ENCODE peak calls at places on chromosomes 6 and 20, in six cellular contexts. X, O, B, K, E and L are unnamed samples. For H3K36me3, the result is how much of the 10 kb centered on the place peaks cover.

GRCh38 chr6:152273002-152273401 is 364.2 kb downstream of the SYNE1 start:
- DNase-seq in X (no peak), O (no peak), B (no peak), K (no peak), E (no peak), L (no peak)

GRCh38 chr6:125855783-125856182 is 65.0 kb downstream of the NCOA7 start:
- DNase-seq in X (no peak), O (no peak), B (no peak), K (no peak), E (no peak), L (no peak)

GRCh38 chr6:158011478-158011920 is 29.8 kb downstream of the SYNJ2 start:
- DNase-seq in X (no peak), O (peak), B (no peak), K (no peak), E (no peak), L (no peak)

GRCh38 chr6:121856296-121856695 is 420.9 kb downstream of the GJA1 start:
- DNase-seq in X (no peak), O (no peak), B (no peak), K (no peak), E (no peak), L (no peak)

GRCh38 chr6:36050305-36050704 is 22.7 kb downstream of the MAPK14 start:
- DNase-seq in X (no peak), O (no peak), B (no peak), K (no peak), E (no peak), L (no peak)

GRCh38 chr6:41278699-41279405 is 7.6 kb downstream of the TREM1 start:
- DNase-seq in X (peak), O (peak), B (no peak), K (peak), E (peak), L (peak)

GRCh38 chr6:139655783-139656705 is 281.6 kb upstream of the CITED2 start:
- DNase-seq in X (peak), O (peak), B (no peak), K (peak), E (no peak), L (no peak)

GRCh38 chr6:162237331-162237730 is 490.2 kb downstream of the PRKN start:
- DNase-seq in X (no peak), O (no peak), B (no peak), K (no peak), E (no peak), L (no peak)

GRCh38 chr6:123901441-123901840 is 97.8 kb downstream of the NKAIN2 start:
- DNase-seq in X (no peak), O (no peak), B (no peak), K (no peak), E (no peak), L (no peak)

GRCh38 chr6:40484066-40484465 is 103.1 kb downstream of the LRFN2 start:
- DNase-seq in X (no peak), O (no peak), B (no peak), K (no peak), E (no peak), L (no peak)

GRCh38 chr20:63911171-63911570 is 16.2 kb downstream of the DNAJC5 start:
- DNase-seq in X (peak), O (no peak), B (no peak), K (no peak), E (no peak), L (no peak)

GRCh38 chr20:41003143-41003932 is 25.3 kb upstream of the TOP1 start:
- DNase-seq in X (peak), O (peak), B (no peak), K (peak), E (no peak), L (no peak)

GRCh38 chr20:57374343-57374930 is 16.8 kb upstream of the RBM38 start:
- DNase-seq in X (no peak), O (no peak), B (no peak), K (no peak), E (no peak), L (no peak)

GRCh38 chr20:46012926-46013825 is 4.5 kb downstream of the MMP9 start:
- DNase-seq in X (no peak), O (no peak), B (no peak), K (no peak), E (no peak), L (no peak)

GRCh38 chr6:134267917-134268361 is 50.0 kb downstream of the SGK1 start:
- DNase-seq in X (no peak), O (peak), B (no peak), K (no peak), E (peak), L (peak)

GRCh38 chr20:6492396-6493055 is 275.0 kb upstream of the BMP2 start:
- DNase-seq in X (no peak), O (no peak), B (no peak), K (no peak), E (no peak), L (peak)

GRCh38 chr20:44471481-44471882 is 4.2 kb upstream of the TTPAL start:
- DNase-seq in X (no peak), O (peak), B (no peak), K (no peak), E (no peak), L (no peak)

GRCh38 chr6:101013612-101014195 is 132.6 kb upstream of the ASCC3 start:
- DNase-seq in X (no peak), O (no peak), B (no peak), K (no peak), E (no peak), L (no peak)

GRCh38 chr20:46128310-46129151 is 10.4 kb downstream of the CD40 start:
- DNase-seq in X (no peak), O (peak), B (no peak), K (peak), E (peak), L (no peak)

GRCh38 chr6:6008648-6009421 is 2.1 kb upstream of the NRN1 start:
- DNase-seq in X (peak), O (peak), B (peak), K (peak), E (peak), L (no peak)

GRCh38 chr6:163494279-163494727 is 79.8 kb downstream of the QKI start:
- DNase-seq in X (peak), O (no peak), B (no peak), K (no peak), E (no peak), L (no peak)

GRCh38 chr6:56594699-56595098 is 48.0 kb downstream of the DST start:
- DNase-seq in X (no peak), O (no peak), B (peak), K (no peak), E (no peak), L (no peak)

GRCh38 chr6:92496527-92496926 is 922.8 kb downstream of the EPHA7 start:
- DNase-seq in X (no peak), O (no peak), B (no peak), K (no peak), E (no peak), L (no peak)

GRCh38 chr6:110541701-110542309 is 65.4 kb upstream of the SLC22A16 start:
- DNase-seq in X (no peak), O (no peak), B (no peak), K (no peak), E (no peak), L (no peak)

GRCh38 chr20:11881453-11881852 is 36.2 kb upstream of the BTBD3 start:
- DNase-seq in X (no peak), O (no peak), B (no peak), K (no peak), E (no peak), L (no peak)

GRCh38 chr6:79803917-79804316 is 143.4 kb downstream of the ELOVL4 start:
- DNase-seq in X (no peak), O (no peak), B (no peak), K (no peak), E (no peak), L (no peak)

GRCh38 chr20:35129647-35130069 is 17.5 kb downstream of the EDEM2 start:
- DNase-seq in X (no peak), O (peak), B (no peak), K (no peak), E (no peak), L (no peak)

GRCh38 chr6:90078513-90079289 is 184.4 kb downstream of the GJA10 start:
- DNase-seq in X (no peak), O (no peak), B (no peak), K (peak), E (no peak), L (no peak)
- TF ChIP-seq ZNF274 in X (no peak), O (no peak), B (no peak), K (no peak), E (no peak), L (no peak)

GRCh38 chr6:73477407-73477806 is 15.9 kb downstream of the MTO1 start:
- DNase-seq in X (no peak), O (no peak), B (no peak), K (no peak), E (no peak), L (no peak)
- H3K36me3 ChIP-seq in X (under half), O (half or more), B (under half), K (half or more), E (under half), L (half or more)

GRCh38 chr6:107867302-107867615 is 43.1 kb upstream of the SCML4 start:
- DNase-seq in X (no peak), O (no peak), B (no peak), K (no peak), E (peak), L (no peak)

GRCh38 chr6:107868867-107869611 is 44.9 kb upstream of the SCML4 start:
- DNase-seq in X (no peak), O (no peak), B (no peak), K (no peak), E (no peak), L (no peak)

GRCh38 chr6:107869871-107870270 is 45.8 kb upstream of the SCML4 start:
- DNase-seq in X (no peak), O (no peak), B (no peak), K (no peak), E (no peak), L (no peak)

GRCh38 chr6:107870379-107870778 is 46.3 kb upstream of the SCML4 start:
- DNase-seq in X (no peak), O (no peak), B (no peak), K (no peak), E (no peak), L (no peak)

GRCh38 chr6:107871981-107872380 is 47.9 kb upstream of the SCML4 start:
- DNase-seq in X (no peak), O (no peak), B (no peak), K (no peak), E (no peak), L (no peak)
- TF ChIP-seq ZNF274 in X (no peak), O (no peak), B (no peak), K (no peak), E (no peak), L (no peak)

GRCh38 chr20:59829415-59830106 is 103.9 kb downstream of the SYCP2 start:
- DNase-seq in X (no peak), O (no peak), B (no peak), K (no peak), E (peak), L (no peak)
- H3K36me3 ChIP-seq in X (under half), O (under half), B (under half), K (under half), E (under half), L (under half)

DNA sequence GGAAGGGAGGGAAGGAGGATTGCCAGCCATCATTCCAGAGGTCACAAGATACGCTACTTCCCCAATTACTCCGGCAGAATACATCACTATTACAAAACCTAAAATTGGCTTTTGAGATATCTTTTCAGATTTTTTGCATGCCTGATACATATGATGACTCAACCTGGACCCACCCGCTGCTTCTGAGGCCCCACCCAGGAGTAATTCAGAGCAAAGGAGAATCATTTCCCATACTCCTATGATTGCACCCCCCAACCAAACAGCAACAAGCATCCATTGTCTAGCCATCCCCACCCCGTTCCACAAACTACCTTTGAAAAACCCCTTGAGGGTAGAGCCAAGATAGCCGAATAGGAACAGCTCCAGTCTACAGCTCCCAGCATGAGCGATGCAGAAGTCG is 163.5 kb upstream of the GJE1 start:
- DNase-seq in X (no peak), O (no peak), B (no peak), K (no peak), E (no peak), L (no peak)
- TF ChIP-seq ZNF274 in X (no peak), O (no peak), B (no peak), K (no peak), E (no peak), L (no peak)

DNA sequence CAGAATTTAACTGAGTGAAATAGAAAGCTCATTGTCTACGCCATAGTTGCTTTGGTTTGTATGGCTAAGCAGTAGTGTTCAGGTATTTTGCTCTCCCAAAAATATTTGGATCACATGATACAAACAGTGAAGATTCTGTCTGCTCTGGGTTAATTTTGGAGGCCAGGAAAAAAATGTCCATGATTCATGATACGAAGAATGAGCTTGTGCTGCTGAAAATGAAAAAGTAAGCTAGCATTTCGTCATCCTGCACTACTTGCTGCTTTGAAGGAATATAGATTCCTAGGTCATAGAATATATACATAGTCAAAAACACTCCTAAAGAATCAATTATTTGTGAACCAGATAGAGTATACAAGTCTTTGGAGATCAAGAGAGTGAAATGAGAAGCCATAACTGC is 8.3 kb downstream of the WRNIP1 start:
- DNase-seq in X (no peak), O (no peak), B (no peak), K (no peak), E (no peak), L (no peak)
- H3K36me3 ChIP-seq in X (under half), O (half or more), B (under half), K (half or more), E (under half), L (half or more)

GRCh38 chr20:17854307-17854903 is 114.2 kb downstream of the SNX5 start:
- DNase-seq in X (peak), O (peak), B (no peak), K (no peak), E (no peak), L (peak)
- TF ChIP-seq ZNF274 in X (no peak), O (no peak), B (no peak), K (no peak), E (no peak), L (no peak)

GRCh38 chr20:47638851-47639250 is 137.2 kb downstream of the NCOA3 start:
- DNase-seq in X (no peak), O (no peak), B (no peak), K (no peak), E (no peak), L (no peak)

GRCh38 chr20:47629907-47630306 is 128.2 kb downstream of the NCOA3 start:
- DNase-seq in X (no peak), O (no peak), B (no peak), K (no peak), E (no peak), L (no peak)

GRCh38 chr20:47635256-47635655 is 133.6 kb downstream of the NCOA3 start:
- DNase-seq in X (no peak), O (no peak), B (no peak), K (no peak), E (no peak), L (no peak)
- H3K36me3 ChIP-seq in X (under half), O (half or more), B (under half), K (half or more), E (under half), L (half or more)

DNA sequence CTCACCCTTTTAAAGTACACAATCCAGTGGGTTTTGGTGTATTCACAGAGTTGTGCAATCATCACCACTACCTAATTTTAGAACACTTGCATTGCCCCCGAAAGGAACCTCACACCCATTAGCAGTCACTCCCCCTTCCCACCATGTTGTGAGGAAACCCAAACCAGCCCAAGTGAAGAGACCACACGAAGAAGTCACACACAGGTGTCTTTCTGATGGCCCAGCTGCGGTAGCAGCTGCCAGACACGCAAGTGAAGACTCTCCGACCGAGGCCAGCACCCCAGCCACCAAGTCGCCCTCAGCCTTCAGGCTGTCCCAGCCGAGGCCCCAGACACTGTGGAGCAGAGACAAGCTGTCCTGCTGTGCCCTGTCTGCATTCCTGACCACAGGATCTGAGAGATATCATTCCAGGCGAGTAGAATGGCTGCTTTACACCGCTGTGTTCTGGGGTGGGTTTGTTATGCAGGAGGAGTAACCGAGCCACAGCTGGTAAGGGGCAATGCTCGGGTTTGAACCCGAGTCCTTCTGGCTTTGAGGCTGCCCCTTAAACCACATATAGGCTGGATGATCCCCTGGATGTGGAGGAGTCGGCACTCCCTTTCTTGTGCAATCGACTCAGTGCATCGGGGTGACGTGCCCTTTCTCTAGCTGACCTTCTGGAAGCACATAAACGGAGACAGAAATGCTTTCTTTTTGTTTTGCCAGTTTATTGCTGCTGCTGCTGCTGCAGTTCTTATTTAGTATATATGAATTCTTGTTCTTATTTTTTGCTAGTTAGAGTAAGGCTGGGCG is 59.0 kb upstream of the PTPN1 start:
- DNase-seq in X (no peak), O (peak), B (peak), K (no peak), E (peak), L (peak)
- TF ChIP-seq ZNF274 in X (no peak), O (peak), B (no peak), K (no peak), E (no peak), L (no peak)

DNA sequence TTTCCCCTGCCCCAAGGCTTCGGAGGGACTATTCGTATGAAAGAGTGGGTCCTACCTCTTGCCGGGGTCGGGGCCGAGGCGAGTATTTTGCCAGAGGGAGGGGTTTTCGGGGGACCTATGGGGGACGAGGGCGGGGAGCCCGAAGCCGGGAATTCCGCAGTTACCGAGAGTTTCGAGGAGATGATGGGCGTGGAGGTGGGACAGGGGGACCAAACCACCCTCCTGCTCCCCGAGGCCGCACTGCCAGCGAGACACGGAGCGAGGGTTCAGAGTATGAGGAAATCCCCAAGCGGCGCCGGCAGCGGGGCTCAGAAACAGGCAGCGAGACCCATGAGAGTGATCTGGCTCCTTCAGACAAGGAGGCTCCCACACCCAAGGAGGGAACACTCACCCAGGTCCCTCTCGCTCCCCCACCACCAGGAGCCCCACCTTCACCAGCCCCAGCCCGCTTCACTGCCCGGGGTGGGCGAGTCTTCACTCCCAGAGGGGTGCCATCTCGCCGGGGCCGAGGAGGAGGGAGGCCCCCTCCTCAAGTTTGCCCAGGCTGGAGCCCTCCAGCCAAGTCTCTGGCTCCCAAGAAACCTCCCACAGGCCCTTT is 11.3 kb downstream of the PRRC2A start:
- DNase-seq in X (no peak), O (no peak), B (no peak), K (no peak), E (no peak), L (no peak)
- H3K36me3 ChIP-seq in X (half or more), O (half or more), B (half or more), K (half or more), E (half or more), L (half or more)